ENCODE peak calls at places on chromosomes 11 and 22, in four cellular contexts. One of them, this sample, is unnamed.

GRCh38 chr11:120089036-120090001 is 48.6 kb downstream of the TRIM29 start:
- DNase-seq in Daoy: no peak
- DNase-seq in transverse colon: no peak
- DNase-seq in substantia nigra: no peak
- DNase-seq in this sample: no peak

GRCh38 chr11:63845305-63845704 is 6.4 kb downstream of the MARK2 start:
- DNase-seq in Daoy: no peak
- DNase-seq in transverse colon: no peak
- DNase-seq in substantia nigra: no peak
- DNase-seq in this sample: no peak

GRCh38 chr22:19959587-19960490 is 18.2 kb upstream of the TXNRD2 start:
- DNase-seq in Daoy: no peak
- DNase-seq in transverse colon: no peak
- DNase-seq in substantia nigra: no peak
- DNase-seq in this sample: no peak

GRCh38 chr11:33701831-33702230 is 1.2 kb upstream of the C11orf91 start:
- DNase-seq in Daoy: peak; percentile 68
- DNase-seq in transverse colon: no peak
- DNase-seq in substantia nigra: no peak
- DNase-seq in this sample: peak; percentile 77

GRCh38 chr11:93039841-93040240 is 70.4 kb downstream of the MTNR1B start:
- DNase-seq in Daoy: no peak
- DNase-seq in transverse colon: no peak
- DNase-seq in substantia nigra: no peak
- DNase-seq in this sample: no peak

GRCh38 chr11:107821199-107821926 is 37.2 kb downstream of the SLC35F2 start:
- DNase-seq in Daoy: peak; percentile 23
- DNase-seq in transverse colon: no peak
- DNase-seq in substantia nigra: no peak
- DNase-seq in this sample: no peak

GRCh38 chr22:24337894-24338645 is 67.4 kb downstream of the SPECC1L start:
- DNase-seq in Daoy: no peak
- DNase-seq in transverse colon: no peak
- DNase-seq in substantia nigra: no peak
- DNase-seq in this sample: no peak

GRCh38 chr22:40618400-40618799 is 18.1 kb downstream of the MRTFA start:
- DNase-seq in Daoy: no peak
- DNase-seq in transverse colon: no peak
- DNase-seq in substantia nigra: no peak
- DNase-seq in this sample: no peak

GRCh38 chr22:49242480-49242879 is 585.2 kb downstream of the BRD1 start:
- DNase-seq in Daoy: no peak
- DNase-seq in transverse colon: no peak
- DNase-seq in substantia nigra: no peak
- DNase-seq in this sample: no peak

GRCh38 chr11:100808904-100809491 is 121.9 kb downstream of the ARHGAP42 start:
- DNase-seq in Daoy: peak; percentile 79
- DNase-seq in transverse colon: no peak
- DNase-seq in substantia nigra: no peak
- DNase-seq in this sample: no peak

GRCh38 chr11:75276696-75277095 is 36.1 kb downstream of the TPBGL start:
- DNase-seq in Daoy: no peak
- DNase-seq in transverse colon: no peak
- DNase-seq in substantia nigra: no peak
- DNase-seq in this sample: no peak

GRCh38 chr22:19870153-19871022 is 15.7 kb upstream of the GNB1L start:
- DNase-seq in Daoy: peak; percentile 3
- DNase-seq in transverse colon: no peak
- DNase-seq in substantia nigra: no peak
- DNase-seq in this sample: peak; percentile 34

GRCh38 chr22:40377931-40378330 is 7.5 kb downstream of the SGSM3 start:
- DNase-seq in Daoy: no peak
- DNase-seq in transverse colon: no peak
- DNase-seq in substantia nigra: no peak
- DNase-seq in this sample: no peak

GRCh38 chr11:31767665-31768064 is 43.5 kb downstream of the PAX6 start:
- DNase-seq in Daoy: no peak
- DNase-seq in transverse colon: no peak
- DNase-seq in substantia nigra: no peak
- DNase-seq in this sample: no peak

GRCh38 chr22:32920032-32920628 is 118.6 kb downstream of the TIMP3 start:
- DNase-seq in Daoy: peak; percentile 51
- DNase-seq in transverse colon: peak; percentile 38
- DNase-seq in substantia nigra: no peak
- DNase-seq in this sample: peak; percentile 65

This sample was measured in SJCRH30.